ENCODE peak calls at places on chromosomes 6 and 20, in four cellular contexts. S is K562, A is HepG2, D is GM12878. P is an unnamed sample.

GRCh38 chr20:63059684-63060056 is 52.9 kb upstream of the BHLHE23 start:
- DNase-seq in S (no peak), A (no peak), D (no peak), P (no peak)

GRCh38 chr6:167789358-167789757 is 37.4 kb upstream of the AFDN start:
- DNase-seq in S (no peak), A (peak), D (no peak), P (no peak)

GRCh38 chr6:170152989-170153388 is 137.9 kb downstream of the DLL1 start:
- DNase-seq in S (peak), A (peak), D (no peak), P (peak)

GRCh38 chr6:136113736-136114173 is 136.4 kb downstream of the MTFR2 start:
- DNase-seq in S (no peak), A (no peak), D (no peak), P (peak)

GRCh38 chr6:159074120-159074684 is 29.4 kb upstream of the TAGAP start:
- DNase-seq in S (peak), A (no peak), D (no peak), P (peak)

GRCh38 chr6:5025911-5026819 is 22.3 kb upstream of the RPP40 start:
- DNase-seq in S (peak), A (peak), D (no peak), P (no peak)

GRCh38 chr6:138795809-138796469 is at the start of gene ECT2L:
- DNase-seq in S (no peak), A (no peak), D (no peak), P (no peak)

GRCh38 chr20:49446808-49447207 is 35.7 kb downstream of the KCNB1 start:
- DNase-seq in S (no peak), A (no peak), D (no peak), P (no peak)

GRCh38 chr6:93496548-93496947 is 77.2 kb upstream of the EPHA7 start:
- DNase-seq in S (no peak), A (no peak), D (no peak), P (no peak)

GRCh38 chr6:76843376-76843775 is 619.9 kb downstream of the HTR1B start:
- DNase-seq in S (no peak), A (no peak), D (no peak), P (no peak)

GRCh38 chr6:6583836-6584235 is 4.7 kb upstream of the LY86 start:
- DNase-seq in S (no peak), A (no peak), D (no peak), P (peak)

GRCh38 chr20:34089655-34090324 is 22.3 kb downstream of the EIF2S2 start:
- DNase-seq in S (no peak), A (no peak), D (no peak), P (no peak)

GRCh38 chr6:2881358-2881885 is 21.7 kb downstream of the SERPINB9 start:
- DNase-seq in S (no peak), A (no peak), D (no peak), P (no peak)

GRCh38 chr6:79077680-79078056 is 386 bp downstream of the PHIP start:
- DNase-seq in S (peak), A (no peak), D (no peak), P (no peak)

GRCh38 chr6:12590901-12591300 is 125.7 kb upstream of the PHACTR1 start:
- DNase-seq in S (no peak), A (no peak), D (no peak), P (no peak)

GRCh38 chr6:41167173-41167963 is 4.5 kb upstream of the TREM2 start:
- DNase-seq in S (no peak), A (no peak), D (no peak), P (no peak)

GRCh38 chr20:6044102-6044501 is 9.8 kb downstream of the LRRN4 start:
- DNase-seq in S (peak), A (peak), D (no peak), P (no peak)

GRCh38 chr6:111589366-111589765 is 16.3 kb downstream of the TRAF3IP2 start:
- DNase-seq in S (no peak), A (peak), D (no peak), P (peak)

GRCh38 chr6:90103056-90103793 is 193.4 kb downstream of the BACH2 start:
- DNase-seq in S (no peak), A (peak), D (peak), P (peak)

GRCh38 chr6:18640134-18640533 is 253.0 kb downstream of the RNF144B start:
- DNase-seq in S (no peak), A (no peak), D (no peak), P (no peak)

GRCh38 chr6:170095273-170095976 is 195.5 kb downstream of the DLL1 start:
- DNase-seq in S (no peak), A (no peak), D (no peak), P (no peak)

GRCh38 chr6:163260111-163260895 is 154.2 kb upstream of the QKI start:
- DNase-seq in S (no peak), A (no peak), D (no peak), P (no peak)

GRCh38 chr6:27592481-27593199 is 119.7 kb upstream of the ZNF184 start:
- DNase-seq in S (peak), A (peak), D (peak), P (peak)
- TF ChIP-seq RAD21 in S (peak), A (no peak), D (no peak), P (no peak)

DNA sequence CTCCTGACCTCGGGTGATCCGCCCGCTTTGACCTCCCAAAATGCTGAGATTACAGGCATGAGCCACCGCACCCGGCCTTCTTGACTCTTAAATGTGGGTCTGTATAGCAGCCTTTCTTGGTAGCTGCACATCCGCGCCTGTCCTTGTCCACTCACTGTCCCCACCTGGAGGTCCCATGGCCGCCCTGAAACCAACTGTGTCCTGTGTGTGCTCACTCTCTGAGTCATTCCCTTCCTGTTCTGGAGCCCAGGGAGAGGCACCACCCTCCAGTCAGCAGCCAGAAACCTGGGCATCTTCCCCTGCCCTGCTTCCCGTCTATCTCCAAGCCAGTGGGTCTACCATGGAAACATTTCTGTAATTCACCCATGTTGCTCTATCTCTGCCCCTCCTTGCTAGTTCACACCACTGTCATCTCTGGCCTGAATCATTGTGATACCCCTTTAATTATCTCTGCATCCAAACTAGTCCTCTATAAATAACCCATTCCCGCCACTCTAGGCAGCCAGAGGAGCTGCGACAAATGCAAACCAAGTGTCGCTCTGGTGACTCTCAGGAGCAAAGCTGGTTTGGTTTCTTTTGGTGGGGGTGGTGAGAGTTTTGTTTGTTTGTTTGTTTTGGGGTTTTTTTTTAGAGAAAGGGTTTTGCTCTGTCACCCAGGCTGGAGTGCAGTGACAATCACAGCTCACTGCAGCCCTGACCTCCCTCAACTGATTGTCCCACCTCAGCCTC is 28.7 kb upstream of the SYNJ2 start:
- DNase-seq in S (no peak), A (peak), D (no peak), P (no peak)
- TF ChIP-seq ESRRA in S (no peak), A (no peak), D (no peak), P (no peak)

GRCh38 chr6:151060096-151060741 is 179.5 kb upstream of the AKAP12 start:
- DNase-seq in S (no peak), A (peak), D (no peak), P (peak)
- TF ChIP-seq RAD21 in S (no peak), A (peak), D (no peak), P (peak)

GRCh38 chr6:109202409-109203264 is 107.3 kb downstream of the CEP57L1 start:
- DNase-seq in S (no peak), A (no peak), D (no peak), P (no peak)
- TF ChIP-seq ESRRA in S (no peak), A (no peak), D (no peak), P (no peak)

GRCh38 chr20:58149412-58150091 is 78.9 kb downstream of the ANKRD60 start:
- DNase-seq in S (no peak), A (no peak), D (no peak), P (no peak)
- TF ChIP-seq RAD21 in S (no peak), A (no peak), D (no peak), P (no peak)

GRCh38 chr6:33192671-33193602 is 670 bp upstream of the COL11A2 start:
- DNase-seq in S (no peak), A (no peak), D (no peak), P (no peak)
- TF ChIP-seq ESRRA in S (no peak), A (no peak), D (no peak), P (no peak)

GRCh38 chr6:56959094-56959493 is 4.2 kb downstream of the BEND6 start:
- DNase-seq in S (no peak), A (no peak), D (no peak), P (no peak)

GRCh38 chr6:56957856-56958255 is 2.9 kb downstream of the BEND6 start:
- DNase-seq in S (no peak), A (no peak), D (no peak), P (no peak)

GRCh38 chr6:56958481-56958880 is 3.6 kb downstream of the BEND6 start:
- DNase-seq in S (no peak), A (no peak), D (no peak), P (no peak)

GRCh38 chr6:56961151-56961550 is 6.2 kb downstream of the BEND6 start:
- DNase-seq in S (no peak), A (no peak), D (no peak), P (no peak)

DNA sequence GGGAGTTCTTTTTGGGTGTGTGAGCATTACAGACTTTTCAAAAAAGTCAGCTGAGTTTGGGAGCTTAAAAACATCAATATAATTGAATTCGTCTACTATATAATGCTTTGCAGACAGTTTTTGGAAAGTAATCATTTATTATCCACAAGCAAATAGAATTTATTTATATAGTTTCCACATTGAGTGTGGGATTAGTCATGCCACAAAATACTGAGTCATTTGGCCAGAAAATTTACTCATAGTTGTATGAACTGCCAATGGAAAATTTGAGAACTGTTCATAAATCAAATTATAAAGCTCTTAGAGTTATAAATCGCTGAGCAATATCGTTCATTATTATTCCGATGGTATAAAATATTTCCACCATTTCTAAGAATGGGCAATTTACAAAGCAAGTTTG is 5.0 kb downstream of the BEND6 start:
- DNase-seq in S (no peak), A (no peak), D (no peak), P (no peak)
- TF ChIP-seq RAD21 in S (no peak), A (no peak), D (no peak), P (no peak)

DNA sequence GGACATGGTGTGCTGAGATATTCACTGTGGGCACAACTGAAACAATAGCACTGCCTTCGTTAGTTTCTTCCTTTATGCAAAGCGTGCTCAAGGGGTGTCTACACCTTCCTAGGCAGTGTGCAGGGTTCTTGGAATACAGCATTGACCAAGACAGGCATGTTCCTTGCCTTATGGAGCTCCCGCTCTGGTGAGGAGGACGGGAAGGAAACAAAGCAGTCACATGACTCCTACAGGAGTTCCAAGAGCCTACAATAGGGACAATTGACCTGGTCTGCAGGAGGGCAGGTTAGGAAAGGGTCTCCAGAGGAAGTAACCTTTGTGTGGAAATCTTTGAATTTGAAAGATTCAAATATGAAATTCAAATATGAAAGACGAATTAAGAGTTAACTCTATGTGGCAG is 25.8 kb upstream of the SIRPB2 start:
- DNase-seq in S (no peak), A (no peak), D (no peak), P (no peak)
- TF ChIP-seq ESRRA in S (no peak), A (no peak), D (no peak), P (no peak)

GRCh38 chr20:39954585-39954984 is 734.5 kb downstream of the MAFB start:
- DNase-seq in S (no peak), A (no peak), D (no peak), P (no peak)
- TF ChIP-seq RAD21 in S (no peak), A (no peak), D (no peak), P (no peak)